ENCODE peak calls at places on chromosomes 5 and 9, in five cellular contexts. X, V, I, B and M are unnamed samples.

GRCh38 chr5:93582677-93583524 is at the start of gene NR2F1:
- DNase-seq in I (peak; percentile 77), X (no peak), B (peak; percentile 67), V (no peak), M (peak; percentile 58)

GRCh38 chr5:178740926-178741325 is 10.5 kb upstream of the ZNF354A start:
- DNase-seq in V (no peak), X (no peak), I (no peak), B (no peak), M (no peak)

GRCh38 chr5:170907758-170908157 is 45.9 kb downstream of the RANBP17 start:
- DNase-seq in I (no peak), V (no peak), B (no peak), X (no peak), M (no peak)

GRCh38 chr5:29276371-29276770 is 1917.1 kb upstream of the CDH6 start:
- DNase-seq in B (no peak), I (no peak), V (no peak), X (no peak), M (no peak)

GRCh38 chr9:78685471-78685870 is 388.5 kb downstream of the PSAT1 start:
- DNase-seq in B (no peak), V (no peak), I (no peak), X (no peak), M (no peak)

GRCh38 chr9:19085295-19085694 is 17.4 kb downstream of the HAUS6 start:
- DNase-seq in X (no peak), B (peak; percentile 6), V (no peak), I (peak; percentile 64), M (no peak)

GRCh38 chr5:179122411-179123108 is 62.4 kb downstream of the ZNF354C start:
- DNase-seq in I (no peak), X (peak; percentile 39), V (no peak), B (no peak), M (peak; percentile 84)

GRCh38 chr5:116553366-116553765 is 21.3 kb downstream of the SEMA6A start:
- DNase-seq in I (no peak), V (no peak), B (no peak), X (no peak), M (no peak)

GRCh38 chr9:79129865-79130480 is 441.8 kb upstream of the TLE4 start:
- DNase-seq in X (peak; percentile 48), V (no peak), I (peak; percentile 42), B (peak; percentile 61), M (no peak)

GRCh38 chr9:108150736-108151135 is 661.2 kb upstream of the KLF4 start:
- DNase-seq in V (no peak), X (no peak), B (peak; percentile 64), I (no peak), M (no peak)

GRCh38 chr9:128625391-128626145 is 31.1 kb downstream of the DYNC2I2 start:
- DNase-seq in B (no peak), V (no peak), I (no peak), X (peak; percentile 79), M (peak; percentile 78)

GRCh38 chr9:99348289-99348688 is 126.2 kb downstream of the SEC61B start:
- DNase-seq in B (no peak), I (no peak), X (no peak), V (no peak), M (no peak)

GRCh38 chr9:130137081-130137869 is 34.9 kb upstream of the NCS1 start:
- DNase-seq in I (no peak), X (no peak), V (peak; percentile 28), B (no peak), M (no peak)

GRCh38 chr5:88474574-88474973 is 205.9 kb upstream of the TMEM161B start:
- DNase-seq in V (no peak), B (no peak), I (no peak), X (no peak), M (no peak)

GRCh38 chr5:133370904-133371303 is 241.4 kb downstream of the FSTL4 start:
- DNase-seq in X (no peak), V (no peak), I (no peak), B (no peak), M (no peak)

GRCh38 chr9:130244548-130245165 is 20.9 kb upstream of the HMCN2 start:
- DNase-seq in B (no peak), V (no peak), I (no peak), X (no peak), M (peak; percentile 72)

GRCh38 chr5:171264842-171265241 is 44.2 kb upstream of the TLX3 start:
- DNase-seq in V (no peak), B (no peak), I (no peak), X (no peak), M (no peak)

GRCh38 chr5:10130881-10131280 is 118.8 kb downstream of the ATPSCKMT start:
- DNase-seq in X (no peak), I (no peak), B (no peak), V (no peak), M (no peak)

GRCh38 chr5:137735531-137736284 is at the start of gene KLHL3:
- DNase-seq in V (no peak), I (no peak), B (no peak), X (peak; percentile 65), M (peak; percentile 76)

GRCh38 chr9:83281306-83282255 is 218.6 kb upstream of the RASEF start:
- DNase-seq in I (peak; percentile 40), X (no peak), B (peak; percentile 66), V (no peak), M (no peak)

GRCh38 chr5:134177197-134178171 is 734 bp upstream of the SKP1 start:
- DNase-seq in I (no peak), X (no peak), B (peak; percentile 86), V (no peak), M (no peak)

GRCh38 chr9:3963266-3964019 is 336.4 kb downstream of the GLIS3 start:
- DNase-seq in I (no peak), V (no peak), B (peak; percentile 72), X (no peak), M (no peak)

GRCh38 chr5:128081111-128081865 is 2.3 kb upstream of the SLC12A2 start:
- DNase-seq in I (no peak), V (no peak), B (no peak), X (no peak), M (no peak)

GRCh38 chr5:171295299-171295698 is 13.7 kb upstream of the TLX3 start:
- DNase-seq in I (no peak), X (no peak), V (no peak), B (no peak), M (no peak)

GRCh38 chr5:9380108-9380507 is 165.8 kb downstream of the SEMA5A start:
- DNase-seq in X (no peak), I (no peak), B (no peak), V (no peak), M (no peak)

GRCh38 chr9:133873006-133873780 is 118.9 kb downstream of the VAV2 start:
- DNase-seq in X (no peak), B (no peak), V (no peak), I (no peak), M (no peak)

GRCh38 chr5:36936309-36936708 is 59.7 kb downstream of the NIPBL start:
- DNase-seq in V (no peak), I (no peak), X (no peak), B (no peak), M (no peak)

GRCh38 chr5:35640623-35641022 is 23.0 kb downstream of the SPEF2 start:
- DNase-seq in V (no peak), I (no peak), X (no peak), B (no peak), M (no peak)

GRCh38 chr5:96683392-96683791 is 21.2 kb downstream of the CAST start:
- DNase-seq in X (no peak), B (no peak), I (no peak), V (no peak), M (no peak)

GRCh38 chr9:137114613-137115393 is at the start of gene DPP7:
- DNase-seq in X (peak; percentile 83), B (peak; percentile 68), I (peak; percentile 69), V (peak; percentile 87), M (peak; percentile 84)

GRCh38 chr9:131656356-131657030 is 83.4 kb downstream of the RAPGEF1 start:
- DNase-seq in V (peak; percentile 84), X (peak; percentile 74), B (no peak), I (peak; percentile 99), M (no peak)

GRCh38 chr9:132908635-132909034 is 29.9 kb downstream of the SPACA9 start:
- DNase-seq in B (no peak), X (no peak), V (no peak), I (no peak), M (no peak)

DNA sequence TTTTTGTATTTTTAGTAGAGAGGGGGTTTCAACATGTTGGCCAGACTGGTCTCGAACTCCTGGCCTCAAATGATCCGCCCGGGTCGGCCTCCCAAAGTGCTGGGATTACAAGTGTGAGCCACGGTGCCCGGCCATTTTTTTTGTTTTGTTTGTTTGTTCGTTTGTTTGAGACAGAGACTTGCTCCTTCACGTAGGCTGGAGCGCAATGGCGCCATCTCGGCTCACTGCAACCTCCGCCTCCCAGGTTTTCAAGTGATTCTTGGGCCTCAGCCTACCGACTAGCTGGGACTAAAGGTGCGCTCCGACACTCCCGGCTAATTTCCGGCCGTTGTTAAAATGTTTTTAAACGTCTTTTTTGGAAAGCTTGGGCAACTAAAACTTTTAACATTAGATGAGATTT is 54.0 kb downstream of the SHOC1 start:
- DNase-seq in X (no peak), B (no peak), I (no peak), V (peak; percentile 20), M (no peak)
- TF ChIP-seq CTCF in X (no peak), B (no peak), I (no peak), V (no peak), M (no peak)

GRCh38 chr5:131164161-131164930 is 710 bp downstream of the HINT1 start:
- DNase-seq in B (peak; percentile 81), X (peak; percentile 65), I (peak; percentile 86), V (peak; percentile 86), M (no peak)
- TF ChIP-seq CTCF in B (no peak), X (peak; percentile 3), I (peak; percentile 14), V (no peak), M (peak; percentile 40)

DNA sequence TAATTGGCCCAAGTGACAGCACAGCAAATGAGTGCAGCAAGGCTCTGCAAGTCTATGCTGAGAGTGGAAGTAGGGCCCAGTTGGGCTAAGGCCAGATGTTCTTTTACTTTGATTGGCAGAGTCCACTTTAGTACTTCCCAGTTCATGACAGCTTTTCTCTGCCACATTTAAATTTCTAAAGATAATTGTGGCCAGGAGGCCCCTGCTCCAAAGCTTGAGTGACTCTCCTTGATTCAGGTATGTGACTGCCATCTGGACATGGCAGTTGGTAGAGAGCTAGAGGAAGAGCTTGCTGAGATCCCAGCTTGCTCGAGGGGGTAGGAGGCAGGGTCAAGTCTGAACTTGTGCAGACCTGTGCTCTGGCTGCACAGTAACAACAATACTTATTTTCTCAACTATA is 154.1 kb downstream of the CARTPT start:
- DNase-seq in I (no peak), X (no peak), V (no peak), B (no peak), M (no peak)
- TF ChIP-seq CTCF in I (no peak), X (no peak), V (no peak), B (no peak), M (no peak)

DNA sequence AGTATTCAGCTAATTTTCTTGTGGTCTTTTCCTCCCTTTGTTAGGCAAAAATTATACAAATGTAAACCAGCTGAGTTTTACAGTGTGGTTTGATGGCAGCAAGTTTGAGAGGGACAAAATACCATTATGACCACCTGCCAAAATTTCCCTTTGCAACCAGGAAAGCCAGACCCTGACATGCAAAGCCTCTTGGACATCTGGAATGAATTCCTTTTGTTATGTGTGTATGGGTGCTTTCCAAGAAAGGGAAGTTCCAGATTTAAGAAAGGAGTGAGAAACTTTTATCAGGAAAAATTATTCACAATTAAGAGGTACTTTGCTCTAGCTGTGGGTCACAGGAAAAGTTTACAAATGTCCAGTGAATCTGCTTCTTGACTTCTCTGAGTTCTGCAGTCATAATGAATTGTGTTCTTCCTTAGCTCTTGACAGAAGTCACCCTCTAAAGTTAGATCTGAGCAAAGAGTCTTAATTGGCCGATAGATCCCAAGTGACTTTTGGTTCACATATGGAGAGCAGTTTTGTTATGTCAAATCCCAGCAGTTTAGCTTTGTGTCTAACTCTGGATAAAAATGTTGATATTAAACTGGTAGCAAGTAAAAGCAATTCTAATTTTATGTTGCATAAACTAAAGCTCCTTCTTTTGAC is 295.9 kb upstream of the ZNF608 start:
- DNase-seq in X (no peak), I (no peak), B (no peak), V (no peak), M (no peak)
- TF ChIP-seq CTCF in X (no peak), I (no peak), B (no peak), V (no peak), M (no peak)